ENCODE peak calls at places on chromosomes 2 and 18, in seven cellular contexts. One of them, this sample, is unnamed.

GRCh38 chr2:176999331-176999730 is 213.3 kb upstream of the HNRNPA3 start:
- DNase-seq in foreskin keratinocyte: no peak
- DNase-seq in fibroblast of lung: peak
- DNase-seq in hepatocyte: peak
- DNase-seq in IMR-90: peak
- DNase-seq in GM20000: peak
- DNase-seq in endothelial cell: no peak
- DNase-seq in this sample: no peak

GRCh38 chr2:85651097-85651496 is 16.9 kb downstream of the SFTPB start:
- DNase-seq in endothelial cell: no peak
- DNase-seq in fibroblast of lung: no peak
- DNase-seq in GM20000: no peak
- DNase-seq in hepatocyte: no peak
- DNase-seq in IMR-90: no peak
- DNase-seq in foreskin keratinocyte: no peak
- DNase-seq in this sample: no peak

GRCh38 chr2:199488772-199489400 is 31.1 kb upstream of the SATB2 start:
- DNase-seq in endothelial cell: peak
- DNase-seq in hepatocyte: peak
- DNase-seq in GM20000: peak
- DNase-seq in fibroblast of lung: peak
- DNase-seq in foreskin keratinocyte: no peak
- DNase-seq in IMR-90: peak
- DNase-seq in this sample: peak

GRCh38 chr2:162294949-162295348 is 23.5 kb downstream of the IFIH1 start:
- DNase-seq in IMR-90: no peak
- DNase-seq in endothelial cell: no peak
- DNase-seq in fibroblast of lung: no peak
- DNase-seq in hepatocyte: no peak
- DNase-seq in foreskin keratinocyte: no peak
- DNase-seq in GM20000: no peak
- DNase-seq in this sample: no peak

GRCh38 chr2:17059452-17059851 is 393.8 kb upstream of the CYRIA start:
- DNase-seq in hepatocyte: no peak
- DNase-seq in endothelial cell: no peak
- DNase-seq in fibroblast of lung: no peak
- DNase-seq in GM20000: no peak
- DNase-seq in IMR-90: no peak
- DNase-seq in foreskin keratinocyte: no peak
- DNase-seq in this sample: no peak

GRCh38 chr2:207162319-207162718 is 3.4 kb downstream of the KLF7 start:
- DNase-seq in hepatocyte: no peak
- DNase-seq in foreskin keratinocyte: peak
- DNase-seq in endothelial cell: no peak
- DNase-seq in fibroblast of lung: peak
- DNase-seq in IMR-90: no peak
- DNase-seq in GM20000: no peak
- DNase-seq in this sample: peak

GRCh38 chr2:36408198-36408703 is 52.7 kb downstream of the CRIM1 start:
- DNase-seq in GM20000: no peak
- DNase-seq in IMR-90: peak
- DNase-seq in endothelial cell: peak
- DNase-seq in fibroblast of lung: peak
- DNase-seq in hepatocyte: no peak
- DNase-seq in foreskin keratinocyte: no peak
- DNase-seq in this sample: no peak

GRCh38 chr18:21662591-21662990 is 42.0 kb downstream of the ABHD3 start:
- DNase-seq in IMR-90: no peak
- DNase-seq in foreskin keratinocyte: no peak
- DNase-seq in fibroblast of lung: no peak
- DNase-seq in GM20000: no peak
- DNase-seq in hepatocyte: no peak
- DNase-seq in endothelial cell: no peak
- DNase-seq in this sample: no peak

GRCh38 chr2:3678212-3678611 is 20.2 kb downstream of the ALLC start:
- DNase-seq in fibroblast of lung: no peak
- DNase-seq in IMR-90: no peak
- DNase-seq in foreskin keratinocyte: no peak
- DNase-seq in hepatocyte: no peak
- DNase-seq in endothelial cell: no peak
- DNase-seq in GM20000: no peak
- DNase-seq in this sample: no peak

GRCh38 chr2:61268249-61268648 is 106.3 kb downstream of the C2orf74 start:
- DNase-seq in foreskin keratinocyte: peak
- DNase-seq in endothelial cell: no peak
- DNase-seq in hepatocyte: no peak
- DNase-seq in IMR-90: no peak
- DNase-seq in fibroblast of lung: no peak
- DNase-seq in GM20000: no peak
- DNase-seq in this sample: no peak

GRCh38 chr18:77127769-77128671 is 4.6 kb downstream of the MBP start:
- DNase-seq in foreskin keratinocyte: peak
- DNase-seq in hepatocyte: peak
- DNase-seq in fibroblast of lung: peak
- DNase-seq in endothelial cell: no peak
- DNase-seq in GM20000: peak
- DNase-seq in IMR-90: peak
- DNase-seq in this sample: peak

GRCh38 chr2:152617464-152618187 is 99.6 kb downstream of the PRPF40A start:
- DNase-seq in endothelial cell: no peak
- DNase-seq in hepatocyte: no peak
- DNase-seq in GM20000: no peak
- DNase-seq in IMR-90: peak
- DNase-seq in foreskin keratinocyte: no peak
- DNase-seq in fibroblast of lung: peak
- DNase-seq in this sample: no peak

GRCh38 chr2:33158482-33159003 is 211.8 kb downstream of the LTBP1 start:
- DNase-seq in endothelial cell: no peak
- DNase-seq in IMR-90: peak
- DNase-seq in foreskin keratinocyte: peak
- DNase-seq in hepatocyte: no peak
- DNase-seq in fibroblast of lung: peak
- DNase-seq in GM20000: no peak
- DNase-seq in this sample: peak

GRCh38 chr18:64993695-64994094 is 757.1 kb upstream of the CDH7 start:
- DNase-seq in foreskin keratinocyte: no peak
- DNase-seq in GM20000: no peak
- DNase-seq in endothelial cell: no peak
- DNase-seq in IMR-90: no peak
- DNase-seq in fibroblast of lung: no peak
- DNase-seq in hepatocyte: no peak
- DNase-seq in this sample: no peak

GRCh38 chr18:22067109-22067508 is 102.3 kb upstream of the GATA6 start:
- DNase-seq in hepatocyte: no peak
- DNase-seq in fibroblast of lung: no peak
- DNase-seq in GM20000: no peak
- DNase-seq in IMR-90: no peak
- DNase-seq in endothelial cell: no peak
- DNase-seq in foreskin keratinocyte: no peak
- DNase-seq in this sample: no peak

GRCh38 chr18:50982802-50983179 is 15.0 kb downstream of the ELAC1 start:
- DNase-seq in endothelial cell: no peak
- DNase-seq in foreskin keratinocyte: no peak
- DNase-seq in fibroblast of lung: peak
- DNase-seq in IMR-90: peak
- DNase-seq in GM20000: no peak
- DNase-seq in hepatocyte: no peak
- DNase-seq in this sample: no peak
- TF ChIP-seq CTCF in endothelial cell: peak
- TF ChIP-seq CTCF in foreskin keratinocyte: peak
- TF ChIP-seq CTCF in fibroblast of lung: peak
- TF ChIP-seq CTCF in IMR-90: peak
- TF ChIP-seq CTCF in GM20000: no peak
- TF ChIP-seq CTCF in hepatocyte: no peak
- TF ChIP-seq CTCF in this sample: peak

DNA sequence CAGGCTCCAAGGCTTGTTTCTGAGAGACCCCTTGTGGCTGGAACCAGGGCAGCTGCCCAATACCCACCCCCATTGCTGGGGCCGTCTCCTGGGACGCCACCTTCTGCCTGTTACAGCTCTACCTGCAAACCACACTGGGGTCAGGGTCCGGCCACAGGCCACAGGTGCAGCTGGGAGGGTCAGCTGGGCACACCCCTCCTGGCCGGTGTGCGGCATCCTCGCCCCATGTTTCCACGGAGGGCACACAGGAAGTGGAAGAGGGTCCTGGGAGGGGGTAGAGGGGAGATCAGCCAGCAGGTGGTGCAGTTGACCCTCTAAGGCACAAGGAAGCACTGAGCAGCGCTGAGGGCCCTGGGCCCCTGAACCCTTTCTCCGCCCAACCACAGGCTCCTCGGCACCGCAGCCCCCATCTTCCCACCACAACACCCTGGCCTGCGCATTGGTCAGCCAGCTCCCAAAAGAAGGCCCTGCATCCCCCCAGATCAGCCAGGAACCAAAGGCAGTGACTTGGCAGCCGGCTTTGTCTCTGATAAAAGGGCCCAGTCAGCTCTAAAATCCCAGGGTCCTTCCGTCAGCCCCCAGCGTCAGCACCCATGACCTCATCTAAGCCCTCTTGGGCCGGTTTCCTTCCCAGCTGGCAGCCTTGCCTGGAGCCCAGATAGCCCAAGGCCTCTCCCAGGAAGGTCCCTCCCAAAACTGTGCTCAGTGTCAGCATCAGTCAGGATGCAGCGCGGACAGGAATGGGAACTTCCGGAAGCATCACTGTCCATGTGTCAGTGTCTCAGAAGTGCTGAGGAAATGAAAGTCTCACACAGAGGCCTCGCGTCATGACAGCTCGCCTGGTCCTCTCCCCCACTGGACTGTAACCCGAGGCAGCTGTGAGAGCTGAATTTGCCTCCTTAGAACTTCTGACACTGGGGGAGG is 1.7 kb downstream of the ERFE start:
- DNase-seq in foreskin keratinocyte: no peak
- DNase-seq in hepatocyte: no peak
- DNase-seq in GM20000: no peak
- DNase-seq in fibroblast of lung: peak
- DNase-seq in IMR-90: peak
- DNase-seq in endothelial cell: no peak
- DNase-seq in this sample: no peak
- TF ChIP-seq CTCF in foreskin keratinocyte: peak
- TF ChIP-seq CTCF in hepatocyte: peak
- TF ChIP-seq CTCF in GM20000: peak
- TF ChIP-seq CTCF in fibroblast of lung: peak
- TF ChIP-seq CTCF in IMR-90: peak
- TF ChIP-seq CTCF in endothelial cell: no peak
- TF ChIP-seq CTCF in this sample: peak

GRCh38 chr2:98608962-98609604 is 694 bp downstream of the UNC50 start:
- DNase-seq in endothelial cell: peak
- DNase-seq in foreskin keratinocyte: peak
- DNase-seq in hepatocyte: peak
- DNase-seq in GM20000: peak
- DNase-seq in IMR-90: peak
- DNase-seq in fibroblast of lung: peak
- DNase-seq in this sample: peak

GRCh38 chr2:98607104-98607503 is 1.2 kb downstream of the COA5 start:
- DNase-seq in GM20000: no peak
- DNase-seq in hepatocyte: no peak
- DNase-seq in endothelial cell: no peak
- DNase-seq in IMR-90: no peak
- DNase-seq in fibroblast of lung: no peak
- DNase-seq in foreskin keratinocyte: no peak
- DNase-seq in this sample: no peak

GRCh38 chr2:98606431-98606830 is 1.9 kb downstream of the COA5 start:
- DNase-seq in GM20000: no peak
- DNase-seq in endothelial cell: no peak
- DNase-seq in foreskin keratinocyte: no peak
- DNase-seq in IMR-90: no peak
- DNase-seq in hepatocyte: no peak
- DNase-seq in fibroblast of lung: no peak
- DNase-seq in this sample: no peak

GRCh38 chr2:98607741-98608117 is 583 bp downstream of the COA5 start:
- DNase-seq in IMR-90: peak
- DNase-seq in fibroblast of lung: peak
- DNase-seq in foreskin keratinocyte: no peak
- DNase-seq in hepatocyte: peak
- DNase-seq in GM20000: no peak
- DNase-seq in endothelial cell: no peak
- DNase-seq in this sample: no peak

GRCh38 chr2:98608118-98608961 is at the start of the genes COA5 and UNC50:
- DNase-seq in IMR-90: peak
- DNase-seq in endothelial cell: peak
- DNase-seq in hepatocyte: peak
- DNase-seq in fibroblast of lung: peak
- DNase-seq in GM20000: peak
- DNase-seq in foreskin keratinocyte: peak
- DNase-seq in this sample: peak
- TF ChIP-seq CTCF in IMR-90: peak
- TF ChIP-seq CTCF in endothelial cell: peak
- TF ChIP-seq CTCF in hepatocyte: peak
- TF ChIP-seq CTCF in fibroblast of lung: no peak
- TF ChIP-seq CTCF in GM20000: no peak
- TF ChIP-seq CTCF in foreskin keratinocyte: peak
- TF ChIP-seq CTCF in this sample: peak

DNA sequence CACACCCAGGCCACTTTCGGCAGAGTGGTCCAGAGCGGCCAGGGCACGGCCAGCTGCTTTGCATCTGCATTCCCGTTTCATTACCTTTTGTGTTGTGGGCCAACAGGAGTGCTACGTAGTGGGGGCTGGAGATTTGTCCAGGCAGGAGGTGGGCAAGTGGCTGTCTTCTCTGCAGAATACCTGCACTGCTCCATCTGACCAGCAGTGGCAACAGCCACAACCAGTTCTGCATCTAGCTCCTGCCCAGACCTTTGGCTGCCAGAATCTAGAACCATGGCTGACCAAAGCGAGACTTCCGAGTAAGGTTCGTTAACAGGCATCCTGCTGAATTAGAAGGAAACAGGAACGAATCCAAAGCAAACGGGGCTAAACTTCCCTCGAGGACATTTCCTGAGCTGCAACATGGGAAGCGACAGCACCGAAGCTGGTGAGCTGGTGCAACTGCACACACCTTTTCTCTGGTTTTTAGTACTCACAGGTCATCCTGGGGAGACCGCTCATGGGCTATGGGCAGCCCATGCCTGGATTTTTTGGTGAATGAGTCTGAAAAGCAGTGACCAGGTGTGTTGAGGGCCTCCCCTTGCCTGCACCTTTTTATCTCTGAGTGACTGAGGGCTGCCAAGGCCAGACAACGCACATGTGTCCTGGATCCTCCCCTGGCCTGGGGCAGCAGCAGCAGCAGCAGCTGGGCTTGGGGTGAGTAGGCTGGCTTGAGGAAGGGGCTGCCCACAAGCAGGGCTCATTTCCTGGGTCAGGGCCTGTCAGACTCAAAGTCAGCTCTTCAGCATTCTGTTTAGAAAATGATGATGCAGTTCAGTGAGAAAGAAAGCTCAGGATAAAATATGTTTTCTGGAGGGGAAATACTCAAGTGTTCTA is 10.6 kb downstream of the GDF7 start:
- DNase-seq in fibroblast of lung: no peak
- DNase-seq in hepatocyte: no peak
- DNase-seq in endothelial cell: peak
- DNase-seq in foreskin keratinocyte: no peak
- DNase-seq in IMR-90: no peak
- DNase-seq in GM20000: no peak
- DNase-seq in this sample: no peak
- TF ChIP-seq CTCF in fibroblast of lung: no peak
- TF ChIP-seq CTCF in hepatocyte: no peak
- TF ChIP-seq CTCF in endothelial cell: peak
- TF ChIP-seq CTCF in foreskin keratinocyte: no peak
- TF ChIP-seq CTCF in IMR-90: no peak
- TF ChIP-seq CTCF in GM20000: no peak
- TF ChIP-seq CTCF in this sample: peak

GRCh38 chr18:36942264-36942663 is 113.3 kb downstream of the KIAA1328 start:
- DNase-seq in IMR-90: peak
- DNase-seq in endothelial cell: peak
- DNase-seq in fibroblast of lung: peak
- DNase-seq in GM20000: peak
- DNase-seq in foreskin keratinocyte: peak
- DNase-seq in hepatocyte: peak
- DNase-seq in this sample: peak
- TF ChIP-seq CTCF in IMR-90: peak
- TF ChIP-seq CTCF in endothelial cell: peak
- TF ChIP-seq CTCF in fibroblast of lung: peak
- TF ChIP-seq CTCF in GM20000: peak
- TF ChIP-seq CTCF in foreskin keratinocyte: peak
- TF ChIP-seq CTCF in hepatocyte: peak
- TF ChIP-seq CTCF in this sample: peak